ENCODE peak calls at places on chromosome 10, in eight cellular contexts. One of them, this sample, is unnamed.

GRCh38 chr10:82037076-82037475 is 162.1 kb downstream of the NRG3 start:
- DNase-seq in skeletal muscle cell: no peak
- DNase-seq in astrocyte of the spinal cord: no peak
- DNase-seq in ovary: no peak
- DNase-seq in A549: no peak
- DNase-seq in fibroblast of mammary gland: no peak
- DNase-seq in Karpas-422: no peak
- DNase-seq in fibroblast of the aortic adventitia: no peak
- DNase-seq in this sample: no peak

GRCh38 chr10:12389154-12389734 is 39.9 kb downstream of the CAMK1D start:
- DNase-seq in skeletal muscle cell: no peak
- DNase-seq in astrocyte of the spinal cord: no peak
- DNase-seq in ovary: no peak
- DNase-seq in A549: no peak
- DNase-seq in fibroblast of mammary gland: no peak
- DNase-seq in Karpas-422: no peak
- DNase-seq in fibroblast of the aortic adventitia: no peak
- DNase-seq in this sample: no peak

GRCh38 chr10:88408111-88408510 is 175.0 kb downstream of the RNLS start:
- DNase-seq in skeletal muscle cell: no peak
- DNase-seq in astrocyte of the spinal cord: no peak
- DNase-seq in ovary: no peak
- DNase-seq in A549: no peak
- DNase-seq in fibroblast of mammary gland: no peak
- DNase-seq in Karpas-422: no peak
- DNase-seq in fibroblast of the aortic adventitia: peak; percentile 51
- DNase-seq in this sample: no peak

GRCh38 chr10:56920586-56921250 is 559.7 kb upstream of the ZWINT start:
- DNase-seq in skeletal muscle cell: no peak
- DNase-seq in astrocyte of the spinal cord: no peak
- DNase-seq in ovary: no peak
- DNase-seq in A549: no peak
- DNase-seq in fibroblast of mammary gland: no peak
- DNase-seq in Karpas-422: no peak
- DNase-seq in fibroblast of the aortic adventitia: no peak
- DNase-seq in this sample: no peak

GRCh38 chr10:118592675-118593330 is 2.6 kb downstream of the PRLHR start:
- DNase-seq in skeletal muscle cell: no peak
- DNase-seq in astrocyte of the spinal cord: no peak
- DNase-seq in ovary: no peak
- DNase-seq in A549: no peak
- DNase-seq in fibroblast of mammary gland: no peak
- DNase-seq in Karpas-422: no peak
- DNase-seq in fibroblast of the aortic adventitia: no peak
- DNase-seq in this sample: no peak

GRCh38 chr10:6365384-6365783 is 162.7 kb downstream of the PFKFB3 start:
- DNase-seq in skeletal muscle cell: no peak
- DNase-seq in astrocyte of the spinal cord: no peak
- DNase-seq in ovary: no peak
- DNase-seq in A549: peak; percentile 50
- DNase-seq in fibroblast of mammary gland: no peak
- DNase-seq in Karpas-422: no peak
- DNase-seq in fibroblast of the aortic adventitia: peak; percentile 40
- DNase-seq in this sample: no peak

GRCh38 chr10:13102002-13102794 is 2.2 kb downstream of the OPTN start:
- DNase-seq in skeletal muscle cell: peak; percentile 15
- DNase-seq in astrocyte of the spinal cord: no peak
- DNase-seq in ovary: no peak
- DNase-seq in A549: no peak
- DNase-seq in fibroblast of mammary gland: peak; percentile 60
- DNase-seq in Karpas-422: no peak
- DNase-seq in fibroblast of the aortic adventitia: peak; percentile 63
- DNase-seq in this sample: no peak

GRCh38 chr10:24561453-24561852 is 162.2 kb downstream of the ARHGAP21 start:
- DNase-seq in skeletal muscle cell: no peak
- DNase-seq in astrocyte of the spinal cord: peak; percentile 27
- DNase-seq in ovary: no peak
- DNase-seq in A549: no peak
- DNase-seq in fibroblast of mammary gland: peak; percentile 62
- DNase-seq in Karpas-422: no peak
- DNase-seq in fibroblast of the aortic adventitia: no peak
- DNase-seq in this sample: no peak

GRCh38 chr10:75123088-75123682 is 11.7 kb downstream of the SAMD8 start:
- DNase-seq in skeletal muscle cell: no peak
- DNase-seq in astrocyte of the spinal cord: no peak
- DNase-seq in ovary: no peak
- DNase-seq in A549: no peak
- DNase-seq in fibroblast of mammary gland: no peak
- DNase-seq in Karpas-422: no peak
- DNase-seq in fibroblast of the aortic adventitia: no peak
- DNase-seq in this sample: no peak

GRCh38 chr10:29634764-29635625 is at the start of gene SVIL:
- DNase-seq in skeletal muscle cell: peak; percentile 84
- DNase-seq in astrocyte of the spinal cord: peak; percentile 78
- DNase-seq in ovary: peak; percentile 80
- DNase-seq in A549: no peak
- DNase-seq in fibroblast of mammary gland: peak; percentile 83
- DNase-seq in Karpas-422: no peak
- DNase-seq in fibroblast of the aortic adventitia: peak; percentile 81
- DNase-seq in this sample: no peak

GRCh38 chr10:72072639-72073038 is 15.7 kb downstream of the SPOCK2 start:
- DNase-seq in skeletal muscle cell: no peak
- DNase-seq in astrocyte of the spinal cord: no peak
- DNase-seq in ovary: no peak
- DNase-seq in A549: no peak
- DNase-seq in fibroblast of mammary gland: no peak
- DNase-seq in Karpas-422: no peak
- DNase-seq in fibroblast of the aortic adventitia: no peak
- DNase-seq in this sample: no peak

GRCh38 chr10:3708830-3709229 is 76.2 kb downstream of the KLF6 start:
- DNase-seq in skeletal muscle cell: no peak
- DNase-seq in astrocyte of the spinal cord: no peak
- DNase-seq in ovary: no peak
- DNase-seq in A549: no peak
- DNase-seq in fibroblast of mammary gland: no peak
- DNase-seq in Karpas-422: no peak
- DNase-seq in fibroblast of the aortic adventitia: peak; percentile 57
- DNase-seq in this sample: no peak

GRCh38 chr10:86368046-86368445 is 1.5 kb upstream of the GRID1 start:
- DNase-seq in skeletal muscle cell: no peak
- DNase-seq in astrocyte of the spinal cord: no peak
- DNase-seq in ovary: peak; percentile 2
- DNase-seq in A549: no peak
- DNase-seq in fibroblast of mammary gland: no peak
- DNase-seq in Karpas-422: no peak
- DNase-seq in fibroblast of the aortic adventitia: no peak
- DNase-seq in this sample: no peak

GRCh38 chr10:86366033-86366901 is at the start of gene GRID1:
- DNase-seq in skeletal muscle cell: no peak
- DNase-seq in astrocyte of the spinal cord: no peak
- DNase-seq in ovary: peak; percentile 38
- DNase-seq in A549: no peak
- DNase-seq in fibroblast of mammary gland: no peak
- DNase-seq in Karpas-422: no peak
- DNase-seq in fibroblast of the aortic adventitia: no peak
- DNase-seq in this sample: no peak

GRCh38 chr10:86365346-86366032 is 1.1 kb downstream of the GRID1 start:
- DNase-seq in skeletal muscle cell: no peak
- DNase-seq in astrocyte of the spinal cord: no peak
- DNase-seq in ovary: peak; percentile 19
- DNase-seq in A549: no peak
- DNase-seq in fibroblast of mammary gland: no peak
- DNase-seq in Karpas-422: no peak
- DNase-seq in fibroblast of the aortic adventitia: no peak
- DNase-seq in this sample: no peak

GRCh38 chr10:86367339-86367951 is 850 bp upstream of the GRID1 start:
- DNase-seq in skeletal muscle cell: no peak
- DNase-seq in astrocyte of the spinal cord: no peak
- DNase-seq in ovary: peak; percentile 13
- DNase-seq in A549: no peak
- DNase-seq in fibroblast of mammary gland: no peak
- DNase-seq in Karpas-422: no peak
- DNase-seq in fibroblast of the aortic adventitia: no peak
- DNase-seq in this sample: no peak

DNA sequence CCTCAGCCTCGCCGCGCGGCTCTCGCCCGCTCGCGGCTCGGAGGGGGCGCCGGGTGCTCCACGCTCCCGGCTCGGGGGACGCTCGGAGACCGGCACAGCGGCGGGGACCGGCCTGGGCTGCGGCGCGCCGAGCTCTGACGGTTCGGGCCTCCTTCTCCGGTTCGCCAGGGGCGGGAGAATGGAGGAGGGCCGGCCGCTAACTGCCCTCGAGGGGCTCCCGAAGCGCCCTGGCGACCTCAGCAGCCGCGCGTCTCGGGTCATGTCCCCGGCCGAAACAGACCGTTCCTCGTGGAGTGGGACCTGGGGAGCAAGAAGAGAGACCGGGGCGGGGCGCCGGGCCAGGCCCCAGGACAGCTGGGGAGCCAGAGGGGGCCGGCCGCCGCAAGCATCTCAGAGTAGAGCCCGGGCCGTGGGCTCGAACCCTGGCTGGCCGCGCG is 325 bp upstream of the GRID1 start:
- DNase-seq in skeletal muscle cell: no peak
- DNase-seq in astrocyte of the spinal cord: no peak
- DNase-seq in ovary: no peak
- DNase-seq in A549: no peak
- DNase-seq in fibroblast of mammary gland: no peak
- DNase-seq in Karpas-422: no peak
- DNase-seq in fibroblast of the aortic adventitia: no peak
- DNase-seq in this sample: no peak
- H3K4me3 ChIP-seq in skeletal muscle cell: peak overlapping the region; percentile 35
- H3K4me3 ChIP-seq in astrocyte of the spinal cord: no peak overlapping the region
- H3K4me3 ChIP-seq in ovary: peak overlapping the region; percentile 47
- H3K4me3 ChIP-seq in A549: peak overlapping the region; percentile 60
- H3K4me3 ChIP-seq in fibroblast of mammary gland: no peak overlapping the region
- H3K4me3 ChIP-seq in Karpas-422: no peak overlapping the region
- H3K4me3 ChIP-seq in fibroblast of the aortic adventitia: peak overlapping the region; percentile 17
- H3K4me3 ChIP-seq in this sample: no peak overlapping the region

DNA sequence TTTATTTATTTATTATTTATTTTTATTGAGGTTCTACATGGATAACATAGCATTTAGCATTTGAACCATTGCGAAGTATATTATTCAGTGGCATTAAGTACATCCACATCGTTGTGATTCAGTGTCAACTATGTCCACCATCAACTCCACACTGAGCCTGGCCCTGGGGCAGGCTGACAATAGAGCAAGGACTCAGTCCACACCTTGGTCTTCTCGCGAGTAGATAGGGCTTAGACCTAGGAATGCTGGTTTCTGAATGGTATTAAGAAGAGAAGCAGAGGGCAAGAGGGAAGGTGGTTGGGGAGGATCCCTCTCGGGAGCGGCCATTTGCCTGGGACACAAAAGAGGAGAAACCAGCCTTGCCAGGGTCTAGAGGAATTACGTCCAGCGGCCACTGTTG is 599.2 kb upstream of the MGMT start:
- DNase-seq in skeletal muscle cell: no peak
- DNase-seq in astrocyte of the spinal cord: no peak
- DNase-seq in ovary: no peak
- DNase-seq in A549: no peak
- DNase-seq in fibroblast of mammary gland: no peak
- DNase-seq in Karpas-422: no peak
- DNase-seq in fibroblast of the aortic adventitia: no peak
- DNase-seq in this sample: no peak
- H3K4me3 ChIP-seq in skeletal muscle cell: no peak overlapping the region
- H3K4me3 ChIP-seq in astrocyte of the spinal cord: no peak overlapping the region
- H3K4me3 ChIP-seq in ovary: no peak overlapping the region
- H3K4me3 ChIP-seq in A549: no peak overlapping the region
- H3K4me3 ChIP-seq in fibroblast of mammary gland: no peak overlapping the region
- H3K4me3 ChIP-seq in Karpas-422: no peak overlapping the region
- H3K4me3 ChIP-seq in fibroblast of the aortic adventitia: no peak overlapping the region
- H3K4me3 ChIP-seq in this sample: no peak overlapping the region

GRCh38 chr10:66378117-66378876 is 547.5 kb upstream of the LRRTM3 start:
- DNase-seq in skeletal muscle cell: no peak
- DNase-seq in astrocyte of the spinal cord: peak; percentile 1
- DNase-seq in ovary: no peak
- DNase-seq in A549: no peak
- DNase-seq in fibroblast of mammary gland: no peak
- DNase-seq in Karpas-422: no peak
- DNase-seq in fibroblast of the aortic adventitia: no peak
- DNase-seq in this sample: no peak
- H3K4me3 ChIP-seq in skeletal muscle cell: no peak overlapping the region
- H3K4me3 ChIP-seq in astrocyte of the spinal cord: no peak overlapping the region
- H3K4me3 ChIP-seq in ovary: no peak overlapping the region
- H3K4me3 ChIP-seq in A549: no peak overlapping the region
- H3K4me3 ChIP-seq in fibroblast of mammary gland: no peak overlapping the region
- H3K4me3 ChIP-seq in Karpas-422: no peak overlapping the region
- H3K4me3 ChIP-seq in fibroblast of the aortic adventitia: no peak overlapping the region
- H3K4me3 ChIP-seq in this sample: no peak overlapping the region

GRCh38 chr10:121927361-121927840 is 430 bp downstream of the ATE1 start:
- DNase-seq in skeletal muscle cell: no peak
- DNase-seq in astrocyte of the spinal cord: peak; percentile 47
- DNase-seq in ovary: peak; percentile 60
- DNase-seq in A549: no peak
- DNase-seq in fibroblast of mammary gland: peak; percentile 63
- DNase-seq in Karpas-422: peak; percentile 77
- DNase-seq in fibroblast of the aortic adventitia: peak; percentile 30
- DNase-seq in this sample: no peak

GRCh38 chr10:121928528-121928884 is 675 bp upstream of the ATE1 start:
- DNase-seq in skeletal muscle cell: no peak
- DNase-seq in astrocyte of the spinal cord: peak; percentile 18
- DNase-seq in ovary: no peak
- DNase-seq in A549: peak; percentile 49
- DNase-seq in fibroblast of mammary gland: peak; percentile 33
- DNase-seq in Karpas-422: peak; percentile 50
- DNase-seq in fibroblast of the aortic adventitia: peak; percentile 36
- DNase-seq in this sample: no peak

GRCh38 chr10:121927841-121928527 is at the start of gene ATE1:
- DNase-seq in skeletal muscle cell: peak; percentile 74
- DNase-seq in astrocyte of the spinal cord: peak; percentile 95
- DNase-seq in ovary: peak; percentile 92
- DNase-seq in A549: peak; percentile 92
- DNase-seq in fibroblast of mammary gland: peak; percentile 89
- DNase-seq in Karpas-422: peak; percentile 93
- DNase-seq in fibroblast of the aortic adventitia: peak; percentile 89
- DNase-seq in this sample: peak; percentile 36

GRCh38 chr10:121926669-121927360 is 1.0 kb downstream of the ATE1 start:
- DNase-seq in skeletal muscle cell: no peak
- DNase-seq in astrocyte of the spinal cord: peak; percentile 16
- DNase-seq in ovary: no peak
- DNase-seq in A549: peak; percentile 74
- DNase-seq in fibroblast of mammary gland: peak; percentile 24
- DNase-seq in Karpas-422: peak; percentile 65
- DNase-seq in fibroblast of the aortic adventitia: peak; percentile 29
- DNase-seq in this sample: no peak

GRCh38 chr10:121926157-121926556 is 1.7 kb downstream of the ATE1 start:
- DNase-seq in skeletal muscle cell: no peak
- DNase-seq in astrocyte of the spinal cord: no peak
- DNase-seq in ovary: no peak
- DNase-seq in A549: no peak
- DNase-seq in fibroblast of mammary gland: no peak
- DNase-seq in Karpas-422: no peak
- DNase-seq in fibroblast of the aortic adventitia: no peak
- DNase-seq in this sample: no peak
- H3K4me3 ChIP-seq in skeletal muscle cell: no peak overlapping the region
- H3K4me3 ChIP-seq in astrocyte of the spinal cord: no peak overlapping the region
- H3K4me3 ChIP-seq in ovary: peak overlapping the region; percentile 90
- H3K4me3 ChIP-seq in A549: peak overlapping the region; percentile 88
- H3K4me3 ChIP-seq in fibroblast of mammary gland: no peak overlapping the region
- H3K4me3 ChIP-seq in Karpas-422: peak overlapping the region; percentile 75
- H3K4me3 ChIP-seq in fibroblast of the aortic adventitia: no peak overlapping the region
- H3K4me3 ChIP-seq in this sample: no peak overlapping the region